ENCODE peak calls at places on chromosomes 16 and 17, in ten cellular contexts. W, V, R, L, S, D, E, G, Y and N are unnamed samples.

GRCh38 chr17:73371285-73371684 is 59.5 kb upstream of the CDC42EP4 start:
- DNase-seq in Y (no peak), W (peak), S (no peak), R (peak), L (no peak), E (no peak), V (no peak), G (no peak), D (no peak), N (no peak)

GRCh38 chr16:87326151-87326571 is 9.0 kb upstream of the C16orf95 start:
- DNase-seq in E (peak), S (no peak), W (no peak), D (no peak), R (no peak), G (no peak), L (no peak), V (no peak), Y (no peak), N (no peak)

GRCh38 chr16:75130150-75130771 is 13.7 kb upstream of the LDHD start:
- DNase-seq in Y (no peak), G (no peak), W (peak), E (no peak), L (no peak), V (no peak), R (no peak), D (no peak), S (no peak), N (peak)

GRCh38 chr17:80755650-80756405 is 211.2 kb downstream of the RPTOR start:
- DNase-seq in E (no peak), R (no peak), S (peak), V (no peak), L (no peak), D (no peak), Y (no peak), W (no peak), G (no peak), N (no peak)

GRCh38 chr16:963913-964695 is 6.7 kb downstream of the LMF1 start:
- DNase-seq in V (no peak), G (peak), E (peak), S (no peak), D (no peak), L (no peak), R (no peak), Y (no peak), W (peak), N (no peak)

GRCh38 chr16:73956592-73957495 is 339.8 kb upstream of the PSMD7 start:
- DNase-seq in V (peak), W (peak), L (peak), S (peak), E (no peak), R (peak), D (no peak), G (peak), Y (peak), N (peak)

GRCh38 chr17:34797724-34798123 is 163.5 kb downstream of the CCT6B start:
- DNase-seq in R (peak), S (peak), D (no peak), Y (no peak), W (peak), G (no peak), E (no peak), V (no peak), L (no peak), N (peak)

GRCh38 chr17:30332057-30332542 is 1.8 kb downstream of the TMIGD1 start:
- DNase-seq in R (peak), Y (peak), E (peak), L (no peak), D (peak), S (no peak), V (no peak), W (peak), G (peak), N (no peak)

GRCh38 chr16:46839986-46840443 is 9.0 kb upstream of the C16orf87 start:
- DNase-seq in E (no peak), G (no peak), L (no peak), V (no peak), Y (no peak), D (no peak), R (no peak), S (no peak), W (no peak), N (no peak)

GRCh38 chr16:57899771-57900661 is 70.9 kb downstream of the CNGB1 start:
- DNase-seq in D (peak), E (peak), L (peak), G (peak), Y (peak), S (peak), V (peak), R (peak), W (peak), N (peak)

GRCh38 chr16:83728518-83728917 is 79.3 kb upstream of the HSBP1 start:
- DNase-seq in S (no peak), D (no peak), Y (no peak), G (no peak), L (no peak), E (no peak), W (no peak), V (no peak), R (no peak), N (no peak)

GRCh38 chr17:28335959-28336871 is 654 bp downstream of the TNFAIP1 start:
- DNase-seq in R (peak), Y (no peak), D (no peak), S (peak), W (peak), V (no peak), E (no peak), L (peak), G (peak), N (peak)

GRCh38 chr16:56589141-56590039 is at the start of gene MT3:
- DNase-seq in E (no peak), S (no peak), W (peak), L (peak), V (no peak), G (peak), D (no peak), R (no peak), Y (no peak), N (peak)

GRCh38 chr17:55717898-55718735 is 4.5 kb downstream of the TMEM100 start:
- DNase-seq in V (peak), Y (peak), S (peak), D (peak), E (peak), G (peak), R (peak), L (peak), W (peak), N (peak)

GRCh38 chr17:58337600-58338453 is 9.2 kb upstream of the TSPOAP1 start:
- DNase-seq in R (peak), V (peak), G (peak), E (peak), L (peak), Y (peak), W (no peak), D (peak), S (peak), N (peak)

GRCh38 chr17:17347234-17347955 is 44.2 kb downstream of the NT5M start:
- DNase-seq in E (no peak), R (no peak), S (peak), V (no peak), G (no peak), L (no peak), Y (no peak), W (no peak), D (no peak), N (peak)

GRCh38 chr17:59683283-59683682 is 23.9 kb downstream of the PTRH2 start:
- DNase-seq in Y (no peak), V (no peak), L (no peak), E (no peak), R (no peak), D (no peak), W (no peak), G (no peak), S (no peak), N (no peak)

GRCh38 chr16:21268236-21268635 is 9.9 kb downstream of the CRYM start:
- DNase-seq in W (no peak), D (no peak), R (no peak), Y (no peak), L (no peak), S (no peak), V (no peak), G (no peak), E (no peak), N (no peak)

GRCh38 chr16:28311913-28312312 is 19.6 kb downstream of the SBK1 start:
- DNase-seq in R (no peak), G (no peak), D (no peak), V (no peak), E (no peak), L (no peak), W (no peak), S (no peak), Y (no peak), N (no peak)

GRCh38 chr17:9512323-9513168 is 63.1 kb downstream of the STX8 start:
- DNase-seq in V (no peak), E (no peak), L (no peak), Y (no peak), S (no peak), R (peak), W (peak), G (no peak), D (no peak), N (no peak)

GRCh38 chr17:43995150-43995471 is 9.3 kb upstream of the NAGS start:
- DNase-seq in S (no peak), E (no peak), G (no peak), W (no peak), D (no peak), L (no peak), R (no peak), V (no peak), Y (no peak), N (no peak)

GRCh38 chr17:4590981-4591453 is 6.7 kb downstream of the SMTNL2 start:
- DNase-seq in W (no peak), E (no peak), G (no peak), V (no peak), Y (no peak), D (no peak), R (no peak), L (no peak), S (no peak), N (no peak)

GRCh38 chr16:66667944-66668343 is 28.6 kb downstream of the CMTM4 start:
- DNase-seq in D (no peak), W (no peak), R (no peak), L (no peak), Y (no peak), S (no peak), E (no peak), V (no peak), G (no peak), N (no peak)

GRCh38 chr16:70801611-70802010 is 653 bp upstream of the VAC14 start:
- DNase-seq in L (no peak), V (no peak), W (no peak), E (no peak), D (no peak), Y (no peak), S (no peak), R (no peak), G (no peak), N (peak)

GRCh38 chr16:2858245-2859025 is 465 bp upstream of the PRSS22 start:
- DNase-seq in E (no peak), W (peak), D (no peak), V (no peak), Y (no peak), L (no peak), R (no peak), S (no peak), G (peak), N (peak)

GRCh38 chr16:17724242-17724898 is 253.6 kb upstream of the XYLT1 start:
- DNase-seq in W (no peak), G (no peak), L (no peak), E (no peak), Y (no peak), V (no peak), R (peak), D (no peak), S (no peak), N (no peak)

GRCh38 chr17:48718162-48718780 is 4.0 kb downstream of the PRAC1 start:
- DNase-seq in V (no peak), L (no peak), W (peak), Y (no peak), E (no peak), R (no peak), G (no peak), S (no peak), D (no peak), N (no peak)

GRCh38 chr17:78414178-78415162 is 36.0 kb downstream of the PGS1 start:
- DNase-seq in V (peak), E (peak), L (no peak), W (no peak), Y (peak), S (no peak), D (peak), R (no peak), G (no peak), N (no peak)

GRCh38 chr17:61561354-61561753 is 29.7 kb downstream of the NACA2 start:
- DNase-seq in W (peak), L (no peak), G (no peak), Y (no peak), V (no peak), R (no peak), S (no peak), E (no peak), D (no peak), N (no peak)

GRCh38 chr17:17922198-17922901 is 49.9 kb downstream of the TOM1L2 start:
- DNase-seq in W (no peak), E (no peak), V (no peak), R (no peak), S (no peak), L (no peak), D (no peak), G (no peak), Y (no peak), N (no peak)

GRCh38 chr17:41835800-41836549 is at the start of gene NT5C3B:
- DNase-seq in R (peak), V (peak), G (peak), D (no peak), L (peak), E (peak), W (peak), Y (peak), S (peak), N (peak)

GRCh38 chr16:17261197-17261858 is 209.4 kb downstream of the XYLT1 start:
- DNase-seq in Y (no peak), S (no peak), W (no peak), V (no peak), E (no peak), R (no peak), L (no peak), G (peak), D (no peak), N (no peak)

GRCh38 chr17:50439008-50439407 is 13.0 kb downstream of the ACSF2 start:
- DNase-seq in R (no peak), V (no peak), D (no peak), G (no peak), E (no peak), S (no peak), W (no peak), Y (no peak), L (no peak), N (no peak)

GRCh38 chr17:42163113-42163512 is 8.3 kb upstream of the RAB5C start:
- DNase-seq in Y (no peak), W (no peak), E (no peak), V (peak), G (peak), L (no peak), D (no peak), R (no peak), S (peak), N (peak)

GRCh38 chr17:81405382-81406005 is 10.2 kb downstream of the BAHCC1 start:
- DNase-seq in Y (no peak), D (no peak), E (no peak), R (peak), V (no peak), W (no peak), G (no peak), L (no peak), S (no peak), N (no peak)

GRCh38 chr16:82124651-82125050 is 45.4 kb downstream of the MPHOSPH6 start:
- DNase-seq in R (no peak), S (no peak), E (no peak), V (no peak), Y (no peak), L (no peak), G (no peak), W (no peak), D (no peak), N (no peak)